ENCODE peak calls at places on chromosomes 16 and 17, in five cellular contexts. One of them, this sample, is unnamed.

GRCh38 chr16:86895609-86896008 is 317.3 kb downstream of the FOXL1 start:
- DNase-seq in GM12878: no peak
- DNase-seq in K562: no peak
- DNase-seq in A549: no peak
- DNase-seq in HepG2: no peak
- DNase-seq in this sample: peak; percentile 23

GRCh38 chr17:72362466-72363335 is 241.9 kb downstream of the SOX9 start:
- DNase-seq in GM12878: no peak
- DNase-seq in K562: no peak
- DNase-seq in A549: peak; percentile 55
- DNase-seq in HepG2: peak; percentile 85
- DNase-seq in this sample: no peak

GRCh38 chr16:85225721-85226120 is 113.4 kb upstream of the CIBAR2 start:
- DNase-seq in GM12878: no peak
- DNase-seq in K562: no peak
- DNase-seq in A549: no peak
- DNase-seq in HepG2: no peak
- DNase-seq in this sample: no peak

GRCh38 chr17:15446036-15446435 is 21.4 kb downstream of the CDRT4 start:
- DNase-seq in GM12878: no peak
- DNase-seq in K562: peak; percentile 25
- DNase-seq in A549: no peak
- DNase-seq in HepG2: no peak
- DNase-seq in this sample: peak; percentile 90

GRCh38 chr16:12011565-12011964 is 35.0 kb downstream of the SNX29 start:
- DNase-seq in GM12878: no peak
- DNase-seq in K562: peak; percentile 37
- DNase-seq in A549: no peak
- DNase-seq in HepG2: no peak
- DNase-seq in this sample: no peak

GRCh38 chr17:33292184-33292980 is 713 bp downstream of the ASIC2 start:
- DNase-seq in GM12878: no peak
- DNase-seq in K562: peak; percentile 11
- DNase-seq in A549: peak; percentile 53
- DNase-seq in HepG2: no peak
- DNase-seq in this sample: peak; percentile 58

GRCh38 chr16:74650966-74651567 is 15.6 kb downstream of the RFWD3 start:
- DNase-seq in GM12878: no peak
- DNase-seq in K562: peak; percentile 19
- DNase-seq in A549: peak; percentile 29
- DNase-seq in HepG2: peak; percentile 25
- DNase-seq in this sample: peak; percentile 53

GRCh38 chr17:71438631-71439146 is 682.1 kb upstream of the SOX9 start:
- DNase-seq in GM12878: no peak
- DNase-seq in K562: no peak
- DNase-seq in A549: peak; percentile 57
- DNase-seq in HepG2: peak; percentile 25
- DNase-seq in this sample: no peak

GRCh38 chr16:62692685-62693084 is 656.4 kb upstream of the CDH8 start:
- DNase-seq in GM12878: peak; percentile 34
- DNase-seq in K562: no peak
- DNase-seq in A549: no peak
- DNase-seq in HepG2: no peak
- DNase-seq in this sample: no peak

GRCh38 chr17:9306086-9306485 is 269.5 kb downstream of the STX8 start:
- DNase-seq in GM12878: no peak
- DNase-seq in K562: no peak
- DNase-seq in A549: no peak
- DNase-seq in HepG2: no peak
- DNase-seq in this sample: no peak

GRCh38 chr17:2289878-2290478 is 13.6 kb downstream of the SMG6 start:
- DNase-seq in GM12878: no peak
- DNase-seq in K562: no peak
- DNase-seq in A549: no peak
- DNase-seq in HepG2: no peak
- DNase-seq in this sample: no peak

GRCh38 chr16:31348578-31348977 is 6.4 kb upstream of the ITGAX start:
- DNase-seq in GM12878: no peak
- DNase-seq in K562: no peak
- DNase-seq in A549: no peak
- DNase-seq in HepG2: no peak
- DNase-seq in this sample: no peak
- TF ChIP-seq JUNB in GM12878: no peak
- TF ChIP-seq JUNB in K562: no peak
- TF ChIP-seq JUNB in A549: no peak
- TF ChIP-seq JUNB in HepG2: no peak
- TF ChIP-seq JUNB in this sample: no peak

GRCh38 chr16:48561960-48562393 is 48.0 kb downstream of the N4BP1 start:
- DNase-seq in GM12878: no peak
- DNase-seq in K562: no peak
- DNase-seq in A549: no peak
- DNase-seq in HepG2: peak; percentile 86
- DNase-seq in this sample: no peak

GRCh38 chr16:48560692-48561091 is 49.3 kb downstream of the N4BP1 start:
- DNase-seq in GM12878: no peak
- DNase-seq in K562: no peak
- DNase-seq in A549: no peak
- DNase-seq in HepG2: no peak
- DNase-seq in this sample: no peak

GRCh38 chr16:48556913-48557351 is 53.0 kb downstream of the N4BP1 start:
- DNase-seq in GM12878: peak; percentile 40
- DNase-seq in K562: no peak
- DNase-seq in A549: no peak
- DNase-seq in HepG2: no peak
- DNase-seq in this sample: no peak

GRCh38 chr16:48558269-48558915 is 51.6 kb downstream of the N4BP1 start:
- DNase-seq in GM12878: no peak
- DNase-seq in K562: no peak
- DNase-seq in A549: no peak
- DNase-seq in HepG2: no peak
- DNase-seq in this sample: no peak

DNA sequence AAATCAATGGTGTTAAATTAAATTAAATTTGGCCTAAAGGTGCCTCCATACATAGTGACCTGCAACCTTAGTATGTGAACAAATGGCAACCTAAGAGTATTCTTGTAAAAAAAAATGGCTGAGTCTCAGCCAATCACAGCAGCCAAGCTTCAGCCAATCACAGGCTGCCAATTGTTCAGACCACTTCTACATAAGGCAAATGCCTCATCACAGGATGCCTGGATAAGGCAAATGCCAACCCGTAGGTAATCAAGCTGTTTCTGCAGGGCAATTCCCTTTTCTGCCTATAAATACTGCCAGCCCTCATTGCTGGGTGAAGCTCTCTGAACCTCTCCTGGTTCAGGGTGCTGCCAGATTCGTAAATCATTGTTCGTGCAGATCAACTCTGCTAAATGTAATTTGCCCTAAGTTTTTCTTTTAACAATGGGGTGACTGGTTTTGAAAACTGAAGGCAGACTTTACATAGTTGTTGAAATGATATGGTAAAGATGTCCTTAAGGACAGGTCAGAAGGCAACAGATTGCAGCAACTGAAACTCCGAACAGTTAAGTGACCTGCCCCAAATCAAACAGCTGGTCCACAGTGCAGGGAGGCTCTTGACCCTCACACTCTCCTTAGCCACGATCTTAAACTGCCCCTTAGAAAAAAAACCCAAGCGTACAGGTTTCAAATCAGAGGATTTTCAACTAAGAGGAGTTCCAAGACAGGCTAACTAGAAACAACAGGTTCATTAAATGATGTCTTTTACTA is 50.3 kb downstream of the N4BP1 start:
- DNase-seq in GM12878: no peak
- DNase-seq in K562: no peak
- DNase-seq in A549: no peak
- DNase-seq in HepG2: no peak
- DNase-seq in this sample: peak; percentile 42
- TF ChIP-seq JUNB in GM12878: no peak
- TF ChIP-seq JUNB in K562: no peak
- TF ChIP-seq JUNB in A549: no peak
- TF ChIP-seq JUNB in HepG2: no peak
- TF ChIP-seq JUNB in this sample: no peak

GRCh38 chr17:80984749-80985148 is 6.9 kb upstream of the CHMP6 start:
- DNase-seq in GM12878: no peak
- DNase-seq in K562: no peak
- DNase-seq in A549: no peak
- DNase-seq in HepG2: peak; percentile 68
- DNase-seq in this sample: peak; percentile 83
- TF ChIP-seq JUNB in GM12878: no peak
- TF ChIP-seq JUNB in K562: no peak
- TF ChIP-seq JUNB in A549: no peak
- TF ChIP-seq JUNB in HepG2: no peak
- TF ChIP-seq JUNB in this sample: no peak

DNA sequence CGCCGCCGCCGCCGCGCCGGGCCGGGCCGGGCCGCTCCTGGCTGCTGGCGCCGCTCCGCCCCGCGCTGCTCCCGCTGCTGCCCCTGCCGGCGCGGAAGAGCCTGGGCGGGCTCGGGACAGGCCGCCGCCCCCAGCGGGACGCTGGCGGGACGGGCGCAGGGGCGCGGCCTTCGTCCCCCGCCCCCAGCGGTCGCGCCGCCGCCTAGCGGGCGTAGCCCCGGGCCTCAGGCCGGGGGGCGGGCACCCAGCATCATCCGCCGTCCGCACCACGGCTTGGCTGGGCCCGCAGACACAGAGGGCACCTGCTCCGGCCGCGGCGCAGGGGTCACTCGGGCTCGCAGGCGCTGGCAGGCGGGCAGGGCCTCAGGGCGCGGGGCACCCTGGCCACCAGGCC is at the start of gene AMFR:
- DNase-seq in GM12878: no peak
- DNase-seq in K562: peak; percentile 87
- DNase-seq in A549: peak; percentile 75
- DNase-seq in HepG2: peak; percentile 74
- DNase-seq in this sample: peak; percentile 85
- TF ChIP-seq JUNB in GM12878: no peak
- TF ChIP-seq JUNB in K562: no peak
- TF ChIP-seq JUNB in A549: no peak
- TF ChIP-seq JUNB in HepG2: no peak
- TF ChIP-seq JUNB in this sample: no peak

DNA sequence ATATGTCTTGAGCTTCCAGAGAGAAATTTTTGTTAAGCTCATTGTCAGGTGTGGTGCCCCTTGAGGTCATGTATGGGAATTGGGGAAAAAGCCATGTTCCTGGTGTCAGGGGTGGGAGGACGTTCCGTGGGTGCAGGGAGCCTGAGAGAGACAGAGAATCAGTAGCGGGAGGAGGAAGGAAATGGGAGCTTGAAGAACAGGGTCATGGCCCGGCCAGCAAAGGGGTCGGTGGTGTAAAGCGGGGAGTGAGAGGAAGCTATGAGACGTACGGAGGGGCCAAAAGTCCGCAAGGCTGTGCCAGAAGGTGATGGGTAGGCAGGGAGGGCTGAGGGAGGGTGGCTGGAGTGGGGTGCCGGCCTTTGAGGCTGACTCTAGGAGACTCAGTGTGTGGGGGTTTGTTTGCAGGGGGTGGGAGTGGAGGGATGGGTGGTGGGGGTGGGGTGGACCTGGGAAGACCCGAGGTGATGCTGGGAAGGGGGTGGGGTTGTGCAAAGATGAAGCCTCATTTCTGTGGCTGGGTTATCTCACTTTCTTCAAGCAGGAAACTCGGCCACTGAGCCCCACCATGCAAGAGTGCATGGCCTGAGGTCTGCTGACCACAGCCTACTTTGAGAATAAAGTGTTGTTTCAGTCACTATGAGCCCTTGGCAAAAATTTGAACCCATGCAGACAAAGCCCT is 63.6 kb downstream of the PLCG2 start:
- DNase-seq in GM12878: no peak
- DNase-seq in K562: no peak
- DNase-seq in A549: no peak
- DNase-seq in HepG2: no peak
- DNase-seq in this sample: peak; percentile 43
- TF ChIP-seq JUNB in GM12878: no peak
- TF ChIP-seq JUNB in K562: no peak
- TF ChIP-seq JUNB in A549: no peak
- TF ChIP-seq JUNB in HepG2: no peak
- TF ChIP-seq JUNB in this sample: no peak